ENCODE peak calls at places on chromosome 20, in five cellular contexts. Z, H, O, L and G are unnamed samples.
A peak's percentile ranks its signal among the peaks of the same experiment; 100 is the strongest.

GRCh38 chr20:2237059-2237458 is 58.7 kb upstream of the TGM3 start:
- DNase-seq in Z (no peak), H (no peak), O (no peak), L (no peak), G (peak; percentile 18)

GRCh38 chr20:57529810-57530209 is 4.9 kb upstream of the CTCFL start:
- DNase-seq in Z (no peak), H (no peak), O (no peak), L (no peak), G (no peak)

GRCh38 chr20:64099880-64100565 is 7.3 kb downstream of the NPBWR2 start:
- DNase-seq in Z (no peak), H (no peak), O (no peak), L (no peak), G (no peak)

GRCh38 chr20:52078289-52078688 is 113.3 kb downstream of the ZFP64 start:
- DNase-seq in Z (no peak), H (no peak), O (no peak), L (peak; percentile 26), G (no peak)

GRCh38 chr20:22583773-22584629 is at the start of gene FOXA2:
- DNase-seq in Z (peak; percentile 48), H (no peak), O (peak; percentile 75), L (peak; percentile 93), G (peak; percentile 61)

GRCh38 chr20:461254-462198 is 807 bp downstream of the TBC1D20 start:
- DNase-seq in Z (no peak), H (no peak), O (peak; percentile 76), L (no peak), G (peak; percentile 58)

GRCh38 chr20:58219342-58219700 is 9.1 kb downstream of the ANKRD60 start:
- DNase-seq in Z (no peak), H (no peak), O (no peak), L (no peak), G (no peak)

GRCh38 chr20:59723607-59724456 is 119.5 kb downstream of the PHACTR3 start:
- DNase-seq in Z (no peak), H (no peak), O (no peak), L (no peak), G (no peak)

GRCh38 chr20:8721098-8721497 is 347.8 kb upstream of the PLCB4 start:
- DNase-seq in Z (no peak), H (peak; percentile 7), O (peak; percentile 13), L (peak; percentile 71), G (peak; percentile 40)

GRCh38 chr20:12762725-12763124 is 246.0 kb upstream of the SPTLC3 start:
- DNase-seq in Z (no peak), H (no peak), O (no peak), L (no peak), G (no peak)

GRCh38 chr20:43838703-43839060 is 76.0 kb upstream of the TOX2 start:
- DNase-seq in Z (no peak), H (no peak), O (no peak), L (no peak), G (no peak)

GRCh38 chr20:875115-875514 is 41.0 kb downstream of the ANGPT4 start:
- DNase-seq in Z (no peak), H (no peak), O (no peak), L (no peak), G (no peak)

GRCh38 chr20:6718660-6719059 is 48.8 kb upstream of the BMP2 start:
- DNase-seq in Z (no peak), H (no peak), O (no peak), L (no peak), G (no peak)

GRCh38 chr20:12049125-12049524 is 131.4 kb downstream of the BTBD3 start:
- DNase-seq in Z (no peak), H (no peak), O (no peak), L (no peak), G (no peak)

GRCh38 chr20:59561228-59561605 is 43.1 kb upstream of the PHACTR3 start:
- DNase-seq in Z (peak; percentile 4), H (no peak), O (no peak), L (no peak), G (no peak)

GRCh38 chr20:62336329-62336728 is 30.8 kb downstream of the LAMA5 start:
- DNase-seq in Z (no peak), H (no peak), O (no peak), L (no peak), G (no peak)

GRCh38 chr20:37437676-37438075 is 83.4 kb upstream of the NNAT start:
- DNase-seq in Z (no peak), H (no peak), O (no peak), L (no peak), G (no peak)

GRCh38 chr20:39876974-39877615 is 811.9 kb downstream of the MAFB start:
- DNase-seq in Z (no peak), H (no peak), O (no peak), L (no peak), G (no peak)

GRCh38 chr20:38043512-38044300 is 10.2 kb downstream of the RPRD1B start:
- DNase-seq in Z (no peak), H (no peak), O (peak; percentile 80), L (no peak), G (no peak)

GRCh38 chr20:54155736-54156317 is 18.0 kb downstream of the CYP24A1 start:
- DNase-seq in Z (no peak), H (no peak), O (no peak), L (no peak), G (no peak)

GRCh38 chr20:62820208-62820961 is 3.5 kb downstream of the COL9A3 start:
- DNase-seq in Z (no peak), H (no peak), O (no peak), L (no peak), G (no peak)

GRCh38 chr20:31684153-31685003 is 38.3 kb downstream of the BCL2L1 start:
- DNase-seq in Z (no peak), H (no peak), O (no peak), L (no peak), G (no peak)

GRCh38 chr20:539848-540247 is 3.7 kb downstream of the CSNK2A1 start:
- DNase-seq in Z (peak; percentile 18), H (no peak), O (no peak), L (peak; percentile 51), G (no peak)

GRCh38 chr20:4045741-4046140 is 30.4 kb upstream of the RNF24 start:
- DNase-seq in Z (no peak), H (no peak), O (no peak), L (no peak), G (no peak)

GRCh38 chr20:53949319-53949839 is 121.0 kb downstream of the BCAS1 start:
- DNase-seq in Z (no peak), H (no peak), O (no peak), L (no peak), G (no peak)

GRCh38 chr20:5871720-5872410 is 78.5 kb downstream of the TRMT6 start:
- DNase-seq in Z (no peak), H (no peak), O (no peak), L (no peak), G (no peak)

GRCh38 chr20:36796868-36797267 is 23.3 kb upstream of the DSN1 start:
- DNase-seq in Z (no peak), H (no peak), O (no peak), L (no peak), G (no peak)

GRCh38 chr20:32972181-32973076 is 31.8 kb downstream of the SUN5 start:
- DNase-seq in Z (no peak), H (peak; percentile 91), O (no peak), L (no peak), G (no peak)
- TF ChIP-seq ESRRA in Z (no peak), H (no peak), O (no peak), L (no peak), G (no peak)

GRCh38 chr20:20877079-20877478 is 164.6 kb upstream of the RALGAPA2 start:
- DNase-seq in Z (no peak), H (no peak), O (no peak), L (no peak), G (no peak)

GRCh38 chr20:20872420-20872819 is 160.0 kb upstream of the RALGAPA2 start:
- DNase-seq in Z (no peak), H (no peak), O (no peak), L (no peak), G (no peak)

DNA sequence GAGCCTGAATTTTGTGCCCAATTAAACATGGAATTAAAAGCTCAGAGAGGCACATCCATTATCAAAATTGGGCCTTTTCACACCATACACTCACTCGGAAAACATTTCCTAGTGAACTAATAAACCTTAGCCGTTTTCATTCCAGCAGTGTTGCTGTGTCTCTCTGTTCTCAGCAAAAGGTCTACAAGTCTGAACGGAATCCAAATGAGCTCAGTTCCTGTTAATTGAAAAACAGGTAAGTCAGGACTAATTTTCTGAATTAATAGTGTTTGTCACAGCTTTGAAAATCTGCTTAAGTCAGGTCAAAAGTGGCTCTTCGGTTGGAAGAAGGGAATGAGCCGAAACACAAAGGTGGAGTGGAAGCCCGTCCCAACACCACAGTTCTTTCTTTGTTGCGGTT is 163.3 kb upstream of the RALGAPA2 start:
- DNase-seq in Z (no peak), H (no peak), O (no peak), L (no peak), G (no peak)
- TF ChIP-seq ESRRA in Z (no peak), H (no peak), O (no peak), L (no peak), G (no peak)

DNA sequence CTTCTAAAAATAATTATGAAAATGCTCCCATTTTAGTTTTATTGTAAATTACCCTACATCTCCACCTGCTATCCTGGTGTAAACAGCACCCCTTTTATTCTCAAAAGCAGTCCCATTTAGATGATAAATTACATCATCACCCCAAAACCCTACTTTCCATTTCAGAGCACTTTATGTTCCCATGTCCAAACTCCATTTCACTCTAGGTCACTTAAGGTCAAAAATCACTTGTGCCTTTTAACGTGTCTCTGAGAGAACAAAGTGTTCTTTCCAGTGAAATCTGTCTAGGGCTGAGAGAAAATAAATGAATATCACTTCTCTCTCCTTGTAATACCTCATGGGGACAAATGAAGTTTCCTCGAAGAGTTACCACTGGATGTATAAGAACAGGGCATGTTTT is 157.3 kb downstream of the INSM1 start:
- DNase-seq in Z (no peak), H (no peak), O (no peak), L (no peak), G (no peak)
- TF ChIP-seq ESRRA in Z (no peak), H (no peak), O (no peak), L (no peak), G (no peak)

DNA sequence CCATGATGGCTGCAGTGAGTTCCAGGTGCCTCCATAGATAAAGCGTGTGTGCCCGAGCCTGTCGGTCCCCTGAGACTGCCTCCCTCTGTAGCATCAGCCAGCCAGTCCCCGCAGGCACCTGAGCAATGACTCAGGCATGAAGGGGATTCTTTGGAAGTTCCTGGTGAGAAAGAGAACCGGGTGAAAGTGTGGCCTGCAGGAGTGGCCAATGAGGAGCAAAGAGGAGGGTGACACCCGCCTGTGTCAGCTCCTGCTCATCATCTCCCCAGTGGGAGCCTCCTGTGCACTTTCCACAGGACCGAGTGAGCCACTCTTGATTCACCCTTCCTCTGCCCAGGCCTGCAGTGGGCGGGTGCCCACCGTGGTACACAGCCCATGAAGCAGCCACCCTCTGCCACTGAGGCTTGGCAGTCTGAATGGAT is 71.2 kb upstream of the PTPN1 start:
- DNase-seq in Z (peak; percentile 27), H (no peak), O (peak; percentile 78), L (no peak), G (no peak)
- TF ChIP-seq ESRRA in Z (no peak), H (no peak), O (no peak), L (no peak), G (no peak)